ENCODE peak calls at places on chromosomes 3 and 15, in nine cellular contexts. One of them, this sample, is unnamed.
A peak's percentile ranks its signal among the peaks of the same experiment; 100 is the strongest.

GRCh38 chr3:129006864-129007263 is 5.8 kb downstream of the EFCC1 start:
- DNase-seq in mesothelial cell of epicardium: no peak
- DNase-seq in BJ: no peak
- DNase-seq in AG09309: no peak
- DNase-seq in choroid plexus epithelial cell: no peak
- DNase-seq in lower lobe of right lung: no peak
- DNase-seq in lung: no peak
- DNase-seq in GM23338: no peak
- DNase-seq in HepG2: no peak
- DNase-seq in this sample: no peak

GRCh38 chr3:42013652-42014442 is 51.9 kb upstream of the ULK4 start:
- DNase-seq in mesothelial cell of epicardium: no peak
- DNase-seq in BJ: no peak
- DNase-seq in AG09309: no peak
- DNase-seq in choroid plexus epithelial cell: no peak
- DNase-seq in lower lobe of right lung: peak; percentile 69
- DNase-seq in lung: peak; percentile 30
- DNase-seq in GM23338: peak; percentile 50
- DNase-seq in HepG2: no peak
- DNase-seq in this sample: peak; percentile 84

GRCh38 chr3:142467738-142468137 is 19.9 kb upstream of the XRN1 start:
- DNase-seq in mesothelial cell of epicardium: no peak
- DNase-seq in BJ: no peak
- DNase-seq in AG09309: no peak
- DNase-seq in choroid plexus epithelial cell: no peak
- DNase-seq in lower lobe of right lung: no peak
- DNase-seq in lung: no peak
- DNase-seq in GM23338: no peak
- DNase-seq in HepG2: no peak
- DNase-seq in this sample: no peak

GRCh38 chr15:73378089-73378488 is 9.3 kb upstream of the HCN4 start:
- DNase-seq in mesothelial cell of epicardium: no peak
- DNase-seq in BJ: no peak
- DNase-seq in AG09309: no peak
- DNase-seq in choroid plexus epithelial cell: no peak
- DNase-seq in lower lobe of right lung: no peak
- DNase-seq in lung: no peak
- DNase-seq in GM23338: no peak
- DNase-seq in HepG2: no peak
- DNase-seq in this sample: no peak

GRCh38 chr3:88189361-88189810 is 39.6 kb downstream of the C3orf38 start:
- DNase-seq in mesothelial cell of epicardium: no peak
- DNase-seq in BJ: no peak
- DNase-seq in AG09309: no peak
- DNase-seq in choroid plexus epithelial cell: no peak
- DNase-seq in lower lobe of right lung: no peak
- DNase-seq in lung: no peak
- DNase-seq in GM23338: no peak
- DNase-seq in HepG2: peak; percentile 85
- DNase-seq in this sample: no peak

GRCh38 chr15:68307131-68307928 is 29.8 kb downstream of the FEM1B start:
- DNase-seq in mesothelial cell of epicardium: no peak
- DNase-seq in BJ: no peak
- DNase-seq in AG09309: no peak
- DNase-seq in choroid plexus epithelial cell: no peak
- DNase-seq in lower lobe of right lung: no peak
- DNase-seq in lung: no peak
- DNase-seq in GM23338: no peak
- DNase-seq in HepG2: no peak
- DNase-seq in this sample: no peak

GRCh38 chr3:30315452-30315851 is 290.9 kb upstream of the TGFBR2 start:
- DNase-seq in mesothelial cell of epicardium: no peak
- DNase-seq in BJ: no peak
- DNase-seq in AG09309: no peak
- DNase-seq in choroid plexus epithelial cell: peak; percentile 59
- DNase-seq in lower lobe of right lung: no peak
- DNase-seq in lung: no peak
- DNase-seq in GM23338: no peak
- DNase-seq in HepG2: no peak
- DNase-seq in this sample: no peak

GRCh38 chr3:13069495-13069894 is 3.7 kb downstream of the IQSEC1 start:
- DNase-seq in mesothelial cell of epicardium: no peak
- DNase-seq in BJ: no peak
- DNase-seq in AG09309: no peak
- DNase-seq in choroid plexus epithelial cell: no peak
- DNase-seq in lower lobe of right lung: no peak
- DNase-seq in lung: no peak
- DNase-seq in GM23338: no peak
- DNase-seq in HepG2: no peak
- DNase-seq in this sample: no peak

GRCh38 chr3:125322166-125322565 is 53.0 kb downstream of the ZNF148 start:
- DNase-seq in mesothelial cell of epicardium: no peak
- DNase-seq in BJ: peak; percentile 51
- DNase-seq in AG09309: no peak
- DNase-seq in choroid plexus epithelial cell: no peak
- DNase-seq in lower lobe of right lung: no peak
- DNase-seq in lung: no peak
- DNase-seq in GM23338: no peak
- DNase-seq in HepG2: no peak
- DNase-seq in this sample: no peak

GRCh38 chr3:198071602-198072285 is 111.7 kb downstream of the LMLN start:
- DNase-seq in mesothelial cell of epicardium: no peak
- DNase-seq in BJ: no peak
- DNase-seq in AG09309: peak; percentile 25
- DNase-seq in choroid plexus epithelial cell: peak; percentile 100
- DNase-seq in lower lobe of right lung: no peak
- DNase-seq in lung: no peak
- DNase-seq in GM23338: peak; percentile 72
- DNase-seq in HepG2: peak; percentile 59
- DNase-seq in this sample: no peak

GRCh38 chr3:192445768-192446644 is 281.3 kb downstream of the FGF12 start:
- DNase-seq in mesothelial cell of epicardium: no peak
- DNase-seq in BJ: no peak
- DNase-seq in AG09309: no peak
- DNase-seq in choroid plexus epithelial cell: no peak
- DNase-seq in lower lobe of right lung: no peak
- DNase-seq in lung: no peak
- DNase-seq in GM23338: no peak
- DNase-seq in HepG2: no peak
- DNase-seq in this sample: no peak

GRCh38 chr3:192449036-192449435 is 278.3 kb downstream of the FGF12 start:
- DNase-seq in mesothelial cell of epicardium: no peak
- DNase-seq in BJ: no peak
- DNase-seq in AG09309: no peak
- DNase-seq in choroid plexus epithelial cell: peak; percentile 10
- DNase-seq in lower lobe of right lung: no peak
- DNase-seq in lung: no peak
- DNase-seq in GM23338: peak; percentile 54
- DNase-seq in HepG2: no peak
- DNase-seq in this sample: no peak

GRCh38 chr3:192444096-192444790 is 283.1 kb downstream of the FGF12 start:
- DNase-seq in mesothelial cell of epicardium: peak; percentile 38
- DNase-seq in BJ: no peak
- DNase-seq in AG09309: peak; percentile 17
- DNase-seq in choroid plexus epithelial cell: peak; percentile 76
- DNase-seq in lower lobe of right lung: peak; percentile 62
- DNase-seq in lung: peak; percentile 49
- DNase-seq in GM23338: peak; percentile 74
- DNase-seq in HepG2: peak; percentile 24
- DNase-seq in this sample: peak; percentile 89

GRCh38 chr3:192444791-192445106 is 282.6 kb downstream of the FGF12 start:
- DNase-seq in mesothelial cell of epicardium: no peak
- DNase-seq in BJ: no peak
- DNase-seq in AG09309: no peak
- DNase-seq in choroid plexus epithelial cell: no peak
- DNase-seq in lower lobe of right lung: no peak
- DNase-seq in lung: no peak
- DNase-seq in GM23338: no peak
- DNase-seq in HepG2: no peak
- DNase-seq in this sample: no peak
- TF ChIP-seq CTCF in mesothelial cell of epicardium: no peak
- TF ChIP-seq CTCF in BJ: no peak
- TF ChIP-seq CTCF in AG09309: no peak
- TF ChIP-seq CTCF in choroid plexus epithelial cell: no peak
- TF ChIP-seq CTCF in lower lobe of right lung: peak; percentile 30
- TF ChIP-seq CTCF in lung: no peak
- TF ChIP-seq CTCF in GM23338: no peak
- TF ChIP-seq CTCF in HepG2: no peak
- TF ChIP-seq CTCF in this sample: no peak

GRCh38 chr3:50257990-50258389 is 11.0 kb upstream of the SEMA3B start:
- DNase-seq in mesothelial cell of epicardium: no peak
- DNase-seq in BJ: no peak
- DNase-seq in AG09309: no peak
- DNase-seq in choroid plexus epithelial cell: no peak
- DNase-seq in lower lobe of right lung: no peak
- DNase-seq in lung: no peak
- DNase-seq in GM23338: no peak
- DNase-seq in HepG2: no peak
- DNase-seq in this sample: no peak

GRCh38 chr3:50258979-50259378 is 10.0 kb upstream of the SEMA3B start:
- DNase-seq in mesothelial cell of epicardium: no peak
- DNase-seq in BJ: no peak
- DNase-seq in AG09309: no peak
- DNase-seq in choroid plexus epithelial cell: no peak
- DNase-seq in lower lobe of right lung: no peak
- DNase-seq in lung: no peak
- DNase-seq in GM23338: no peak
- DNase-seq in HepG2: no peak
- DNase-seq in this sample: no peak

GRCh38 chr3:50255251-50255615 is 13.7 kb upstream of the SEMA3B start:
- DNase-seq in mesothelial cell of epicardium: no peak
- DNase-seq in BJ: no peak
- DNase-seq in AG09309: no peak
- DNase-seq in choroid plexus epithelial cell: no peak
- DNase-seq in lower lobe of right lung: no peak
- DNase-seq in lung: no peak
- DNase-seq in GM23338: no peak
- DNase-seq in HepG2: no peak
- DNase-seq in this sample: no peak

GRCh38 chr3:50259432-50260026 is 9.4 kb upstream of the SEMA3B start:
- DNase-seq in mesothelial cell of epicardium: no peak
- DNase-seq in BJ: no peak
- DNase-seq in AG09309: no peak
- DNase-seq in choroid plexus epithelial cell: no peak
- DNase-seq in lower lobe of right lung: no peak
- DNase-seq in lung: no peak
- DNase-seq in GM23338: no peak
- DNase-seq in HepG2: no peak
- DNase-seq in this sample: no peak

GRCh38 chr3:50256978-50257890 is 11.7 kb upstream of the SEMA3B start:
- DNase-seq in mesothelial cell of epicardium: no peak
- DNase-seq in BJ: no peak
- DNase-seq in AG09309: no peak
- DNase-seq in choroid plexus epithelial cell: peak; percentile 55
- DNase-seq in lower lobe of right lung: no peak
- DNase-seq in lung: no peak
- DNase-seq in GM23338: peak; percentile 82
- DNase-seq in HepG2: no peak
- DNase-seq in this sample: no peak
- TF ChIP-seq CTCF in mesothelial cell of epicardium: peak; percentile 34
- TF ChIP-seq CTCF in BJ: peak; percentile 64
- TF ChIP-seq CTCF in AG09309: peak; percentile 66
- TF ChIP-seq CTCF in choroid plexus epithelial cell: peak; percentile 76
- TF ChIP-seq CTCF in lower lobe of right lung: peak; percentile 50
- TF ChIP-seq CTCF in lung: no peak
- TF ChIP-seq CTCF in GM23338: peak; percentile 85
- TF ChIP-seq CTCF in HepG2: peak; percentile 82
- TF ChIP-seq CTCF in this sample: peak; percentile 61

DNA sequence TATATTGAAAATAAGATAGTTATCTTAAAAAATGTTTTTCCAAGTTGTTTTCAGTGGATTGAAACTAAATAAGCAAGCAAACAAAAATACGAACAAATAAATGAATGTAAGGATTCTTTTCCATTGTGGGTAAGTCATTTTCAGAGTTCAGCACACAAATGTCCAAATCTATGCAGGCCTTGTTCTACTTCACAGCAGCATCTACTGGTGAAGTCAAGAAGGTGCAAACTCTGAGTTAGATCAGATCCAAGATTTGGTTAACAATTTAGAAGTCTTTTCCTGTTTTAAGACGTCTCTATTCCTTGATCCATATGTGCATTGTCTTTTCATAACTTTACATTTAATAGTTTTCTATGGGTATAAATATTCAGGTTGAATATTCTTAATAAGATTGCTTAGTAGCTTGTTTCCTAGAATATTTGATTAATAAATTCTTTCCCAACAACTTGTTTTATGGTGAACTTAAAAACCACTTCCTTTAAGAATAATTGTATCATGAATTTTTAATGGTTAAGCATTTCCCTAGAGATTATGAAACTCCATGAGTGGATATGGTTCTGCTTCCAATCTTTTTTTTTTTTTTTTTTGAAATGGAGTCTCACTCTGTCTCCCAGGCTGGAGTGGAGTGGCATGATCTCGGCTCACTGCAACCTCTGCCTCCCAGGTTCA is 10.5 kb downstream of the PTX3 start:
- DNase-seq in mesothelial cell of epicardium: no peak
- DNase-seq in BJ: no peak
- DNase-seq in AG09309: no peak
- DNase-seq in choroid plexus epithelial cell: peak; percentile 86
- DNase-seq in lower lobe of right lung: no peak
- DNase-seq in lung: no peak
- DNase-seq in GM23338: peak; percentile 16
- DNase-seq in HepG2: no peak
- DNase-seq in this sample: no peak
- TF ChIP-seq CTCF in mesothelial cell of epicardium: no peak
- TF ChIP-seq CTCF in BJ: peak; percentile 74
- TF ChIP-seq CTCF in AG09309: peak; percentile 70
- TF ChIP-seq CTCF in choroid plexus epithelial cell: peak; percentile 87
- TF ChIP-seq CTCF in lower lobe of right lung: peak; percentile 34
- TF ChIP-seq CTCF in lung: no peak
- TF ChIP-seq CTCF in GM23338: peak; percentile 57
- TF ChIP-seq CTCF in HepG2: no peak
- TF ChIP-seq CTCF in this sample: peak; percentile 83

DNA sequence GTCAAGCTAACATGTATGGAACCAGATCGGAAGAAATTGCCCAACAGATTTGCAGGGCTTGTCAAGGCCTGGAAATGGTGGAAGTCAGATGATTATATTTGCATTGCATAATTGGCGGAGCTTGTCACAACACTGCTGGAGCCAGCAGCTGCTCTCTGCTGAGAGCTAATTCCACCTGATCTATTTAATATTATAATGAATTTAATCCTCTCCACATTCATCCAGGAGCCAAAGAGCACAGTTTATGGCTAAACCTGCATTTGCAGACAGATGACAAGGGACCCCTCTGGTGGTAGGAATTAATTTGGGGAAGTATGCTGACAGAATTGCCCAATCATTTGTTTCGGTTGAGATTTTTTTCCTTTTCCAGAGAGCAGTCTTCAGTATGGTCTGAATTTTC is 730.2 kb downstream of the TUSC7 start:
- DNase-seq in mesothelial cell of epicardium: no peak
- DNase-seq in BJ: no peak
- DNase-seq in AG09309: no peak
- DNase-seq in choroid plexus epithelial cell: peak; percentile 52
- DNase-seq in lower lobe of right lung: no peak
- DNase-seq in lung: no peak
- DNase-seq in GM23338: peak; percentile 76
- DNase-seq in HepG2: peak; percentile 13
- DNase-seq in this sample: no peak
- TF ChIP-seq CTCF in mesothelial cell of epicardium: no peak
- TF ChIP-seq CTCF in BJ: peak; percentile 35
- TF ChIP-seq CTCF in AG09309: no peak
- TF ChIP-seq CTCF in choroid plexus epithelial cell: peak; percentile 60
- TF ChIP-seq CTCF in lower lobe of right lung: peak; percentile 42
- TF ChIP-seq CTCF in lung: no peak
- TF ChIP-seq CTCF in GM23338: peak; percentile 77
- TF ChIP-seq CTCF in HepG2: peak; percentile 29
- TF ChIP-seq CTCF in this sample: peak; percentile 53

GRCh38 chr15:80028937-80029336 is 30.5 kb upstream of the ZFAND6 start:
- DNase-seq in mesothelial cell of epicardium: no peak
- DNase-seq in BJ: no peak
- DNase-seq in AG09309: no peak
- DNase-seq in choroid plexus epithelial cell: no peak
- DNase-seq in lower lobe of right lung: no peak
- DNase-seq in lung: no peak
- DNase-seq in GM23338: peak; percentile 49
- DNase-seq in HepG2: no peak
- DNase-seq in this sample: no peak
- TF ChIP-seq CTCF in mesothelial cell of epicardium: no peak
- TF ChIP-seq CTCF in BJ: no peak
- TF ChIP-seq CTCF in AG09309: no peak
- TF ChIP-seq CTCF in choroid plexus epithelial cell: no peak
- TF ChIP-seq CTCF in lower lobe of right lung: no peak
- TF ChIP-seq CTCF in lung: no peak
- TF ChIP-seq CTCF in GM23338: no peak
- TF ChIP-seq CTCF in HepG2: no peak
- TF ChIP-seq CTCF in this sample: no peak

This sample was measured in osteocyte.